ENCODE peak calls at places on chromosomes 13 and 19, in five cellular contexts. B is IMR-90, O is AG10803, P is thoracic aorta, G is NT2/D1. S is an unnamed sample.

GRCh38 chr13:102825921-102826706 is 19.7 kb upstream of the ERCC5 start:
- DNase-seq in B (peak), O (peak), P (no peak), G (peak), S (no peak)

GRCh38 chr13:23510544-23510916 is 59.7 kb upstream of the TNFRSF19 start:
- DNase-seq in B (no peak), O (peak), P (no peak), G (no peak), S (no peak)

GRCh38 chr19:35211545-35212230 is 16.9 kb downstream of the FAM187B start:
- DNase-seq in B (no peak), O (no peak), P (no peak), G (no peak), S (peak)

GRCh38 chr13:110820311-110820710 is 94.6 kb downstream of the ANKRD10 start:
- DNase-seq in B (no peak), O (no peak), P (no peak), G (no peak), S (no peak)

GRCh38 chr13:92896842-92897241 is 329.8 kb upstream of the GPC6 start:
- DNase-seq in B (peak), O (peak), P (no peak), G (peak), S (no peak)

GRCh38 chr19:38524994-38525634 is 91.6 kb downstream of the RYR1 start:
- DNase-seq in B (no peak), O (no peak), P (no peak), G (no peak), S (no peak)

GRCh38 chr13:97548138-97548537 is 114.2 kb downstream of the RAP2A start:
- DNase-seq in B (no peak), O (no peak), P (no peak), G (no peak), S (no peak)

GRCh38 chr13:97934590-97934989 is 18.9 kb upstream of the IPO5 start:
- DNase-seq in B (no peak), O (no peak), P (no peak), G (no peak), S (no peak)

GRCh38 chr19:20503536-20503935 is 62.0 kb downstream of the ZNF737 start:
- DNase-seq in B (peak), O (peak), P (no peak), G (no peak), S (no peak)

GRCh38 chr13:82088781-82089180 is 1747.9 kb upstream of the SPRY2 start:
- DNase-seq in B (no peak), O (no peak), P (no peak), G (no peak), S (no peak)

GRCh38 chr19:1097810-1098176 is 2.6 kb upstream of the POLR2E start:
- DNase-seq in B (no peak), O (peak), P (no peak), G (no peak), S (no peak)

GRCh38 chr19:51000426-51000825 is 978 bp downstream of the KLK8 start:
- DNase-seq in B (no peak), O (no peak), P (no peak), G (no peak), S (no peak)

GRCh38 chr13:32019612-32020233 is 11.9 kb upstream of the FRY start:
- DNase-seq in B (peak), O (peak), P (no peak), G (peak), S (peak)

GRCh38 chr13:85497652-85498051 is 301.6 kb downstream of the SLITRK6 start:
- DNase-seq in B (peak), O (peak), P (no peak), G (no peak), S (no peak)

GRCh38 chr13:111043575-111043982 is 71.5 kb upstream of the ARHGEF7 start:
- DNase-seq in B (no peak), O (peak), P (no peak), G (no peak), S (no peak)

GRCh38 chr19:35136977-35137702 is 1.5 kb upstream of the FXYD1 start:
- DNase-seq in B (no peak), O (no peak), P (no peak), G (no peak), S (no peak)

GRCh38 chr19:33805313-33805712 is 8.6 kb downstream of the KCTD15 start:
- DNase-seq in B (no peak), O (no peak), P (no peak), G (no peak), S (no peak)

GRCh38 chr13:109610517-109610916 is 175.9 kb downstream of the IRS2 start:
- DNase-seq in B (no peak), O (no peak), P (no peak), G (no peak), S (peak)

GRCh38 chr13:95516492-95516891 is 36.0 kb upstream of the CLDN10 start:
- DNase-seq in B (no peak), O (no peak), P (no peak), G (no peak), S (no peak)

GRCh38 chr13:49134305-49134704 is 85.8 kb upstream of the MLNR start:
- DNase-seq in B (no peak), O (no peak), P (no peak), G (no peak), S (no peak)

GRCh38 chr13:40692946-40693345 is 26.5 kb upstream of the FOXO1 start:
- DNase-seq in B (no peak), O (no peak), P (no peak), G (no peak), S (no peak)

GRCh38 chr19:1655992-1656608 is 3.7 kb upstream of the TCF3 start:
- DNase-seq in B (no peak), O (no peak), P (no peak), G (no peak), S (no peak)

GRCh38 chr13:98155475-98156111 is 12.7 kb downstream of the FARP1 start:
- DNase-seq in B (peak), O (peak), P (no peak), G (no peak), S (no peak)

GRCh38 chr19:688992-689391 is 6.3 kb downstream of the PRSS57 start:
- DNase-seq in B (no peak), O (no peak), P (no peak), G (no peak), S (no peak)

GRCh38 chr19:50835785-50836542 is 2.6 kb upstream of the KLK15 start:
- DNase-seq in B (peak), O (peak), P (no peak), G (no peak), S (peak)

GRCh38 chr13:44068737-44069136 is 189.0 kb downstream of the LACC1 start:
- DNase-seq in B (peak), O (peak), P (no peak), G (no peak), S (no peak)

GRCh38 chr13:27599845-27600553 is 20.3 kb downstream of the LNX2 start:
- DNase-seq in B (peak), O (peak), P (no peak), G (no peak), S (no peak)

GRCh38 chr13:82216165-82216564 is 1666.1 kb downstream of the SLITRK1 start:
- DNase-seq in B (no peak), O (no peak), P (no peak), G (no peak), S (no peak)

GRCh38 chr13:35675651-35676050 is 199.2 kb upstream of the MAB21L1 start:
- DNase-seq in B (no peak), O (no peak), P (no peak), G (no peak), S (no peak)

GRCh38 chr19:34353546-34353945 is 11.4 kb upstream of the GPI start:
- DNase-seq in B (no peak), O (no peak), P (no peak), G (no peak), S (no peak)

GRCh38 chr19:16624236-16624635 is 3.8 kb downstream of the MED26 start:
- DNase-seq in B (no peak), O (no peak), P (no peak), G (no peak), S (no peak)

GRCh38 chr13:94312511-94313191 is 166.8 kb downstream of the DCT start:
- DNase-seq in B (no peak), O (no peak), P (no peak), G (peak), S (no peak)

GRCh38 chr19:46131485-46132143 is 7.1 kb upstream of the IGFL3 start:
- DNase-seq in B (no peak), O (no peak), P (no peak), G (no peak), S (no peak)

GRCh38 chr13:27607125-27607524 is 13.2 kb downstream of the LNX2 start:
- DNase-seq in B (peak), O (peak), P (no peak), G (no peak), S (no peak)

GRCh38 chr13:98674968-98675528 is 77.4 kb downstream of the SLC15A1 start:
- DNase-seq in B (no peak), O (no peak), P (no peak), G (no peak), S (no peak)

GRCh38 chr19:8022275-8022674 is 16.8 kb upstream of the ELAVL1 start:
- DNase-seq in B (no peak), O (no peak), P (no peak), G (no peak), S (no peak)

DNA sequence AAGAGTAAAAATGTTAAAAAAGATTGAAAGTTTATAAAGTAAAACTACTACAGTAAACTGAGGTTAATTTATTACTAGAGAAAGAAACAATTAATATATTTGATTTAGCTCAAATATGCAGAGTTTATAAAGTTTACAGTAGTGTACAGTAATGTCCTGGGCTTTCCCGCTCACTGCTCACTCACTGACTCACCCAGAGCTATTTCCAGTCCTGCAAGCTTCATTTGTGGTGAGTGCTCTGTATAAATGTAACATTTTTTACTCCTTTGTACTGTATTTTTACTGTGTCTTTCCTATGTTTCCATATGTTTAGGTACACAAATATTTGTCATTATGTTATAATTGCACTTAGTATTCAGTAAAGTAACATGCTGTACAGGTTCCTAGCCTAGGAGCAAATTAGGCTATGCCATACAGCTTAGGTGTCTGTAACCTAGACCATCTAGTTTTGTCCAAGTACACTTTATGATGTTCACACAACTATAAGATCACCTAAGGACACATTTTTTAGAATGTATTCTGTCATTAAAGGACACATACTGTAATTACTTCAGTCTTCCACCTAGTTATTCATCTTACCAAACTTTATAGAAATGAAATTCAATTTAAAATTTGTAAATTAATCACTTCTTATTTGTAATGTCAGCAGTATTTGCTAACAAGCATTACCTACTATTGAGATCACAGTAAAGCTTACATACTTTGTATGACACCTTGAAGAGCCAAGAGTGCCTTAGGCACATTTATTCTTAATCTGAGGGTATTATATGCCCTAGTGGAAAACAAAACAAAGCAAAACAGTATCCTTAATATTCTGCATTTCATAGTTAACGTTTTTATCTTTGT is 683.4 kb downstream of the PCDH9 start:
- DNase-seq in B (peak), O (peak), P (no peak), G (no peak), S (no peak)
- H3K4me3 ChIP-seq in B (no peak), O (no peak), P (no peak), G (no peak), S (no peak)

DNA sequence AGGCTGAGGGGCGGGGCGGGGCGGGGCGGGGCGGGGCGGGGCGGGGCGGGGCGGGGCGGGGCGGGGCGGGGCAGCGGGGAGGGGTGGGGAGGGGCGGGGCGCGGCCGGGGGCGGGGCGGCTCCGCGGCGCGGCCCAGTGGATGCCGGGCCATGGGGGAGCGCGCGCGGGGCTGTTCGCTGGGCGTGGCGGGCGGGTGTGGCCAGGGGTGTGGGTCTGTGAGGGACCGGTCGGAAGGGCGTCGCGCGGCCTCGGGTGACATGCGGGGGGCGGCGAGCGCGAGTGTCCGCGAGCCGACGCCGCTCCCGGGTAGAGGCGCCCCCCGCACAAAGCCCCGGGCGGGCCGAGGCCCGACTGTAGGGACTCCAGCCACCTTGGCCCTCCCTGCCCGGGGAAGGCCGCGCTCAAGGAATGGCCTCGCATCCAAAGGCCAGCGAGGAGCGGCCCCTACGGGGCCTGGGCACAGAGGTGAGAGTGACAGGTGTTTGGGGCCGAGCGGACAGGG is at the start of gene ZFP28:
- DNase-seq in B (no peak), O (no peak), P (peak), G (no peak), S (no peak)
- H3K4me3 ChIP-seq in B (peak), O (peak), P (peak), G (peak), S (peak)

GRCh38 chr19:18086590-18087138 is at the start of gene IL12RB1:
- DNase-seq in B (no peak), O (no peak), P (no peak), G (no peak), S (peak)
- H3K4me3 ChIP-seq in B (peak), O (no peak), P (peak), G (no peak), S (peak)

DNA sequence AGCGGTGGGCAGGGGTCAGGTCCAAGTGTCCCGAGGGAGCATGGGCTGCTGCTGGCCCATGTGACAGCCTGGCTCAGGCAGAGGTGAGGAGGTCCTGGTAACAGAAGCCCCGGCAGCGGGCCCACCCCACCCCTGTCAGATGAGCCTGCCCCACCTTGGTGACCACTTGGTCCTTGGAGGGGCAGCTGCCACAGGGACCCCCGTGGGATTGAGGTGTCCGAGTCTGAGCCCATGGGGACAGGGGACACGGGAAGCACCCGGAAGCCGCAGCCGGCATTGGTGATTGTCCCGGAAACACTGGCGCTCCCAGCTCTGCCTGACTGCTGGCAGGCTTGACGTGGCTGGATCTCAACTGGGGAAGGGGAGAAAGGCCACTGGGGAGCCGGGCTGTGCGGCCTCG is 149.1 kb downstream of the KDM4B start:
- DNase-seq in B (no peak), O (no peak), P (no peak), G (no peak), S (no peak)
- H3K4me3 ChIP-seq in B (no peak), O (no peak), P (no peak), G (no peak), S (no peak)

GRCh38 chr13:30334663-30335386 is 27.5 kb upstream of the KATNAL1 start:
- DNase-seq in B (peak), O (no peak), P (no peak), G (no peak), S (no peak)
- H3K4me3 ChIP-seq in B (no peak), O (no peak), P (no peak), G (no peak), S (no peak)

GRCh38 chr19:12270854-12271253 is 23.8 kb downstream of the ZNF44 start:
- DNase-seq in B (no peak), O (no peak), P (no peak), G (no peak), S (no peak)

GRCh38 chr19:12260236-12260635 is 34.4 kb downstream of the ZNF44 start:
- DNase-seq in B (no peak), O (no peak), P (no peak), G (no peak), S (no peak)

GRCh38 chr19:12261554-12261953 is 33.1 kb downstream of the ZNF44 start:
- DNase-seq in B (no peak), O (no peak), P (no peak), G (no peak), S (no peak)

GRCh38 chr19:12260861-12261260 is 33.8 kb downstream of the ZNF44 start:
- DNase-seq in B (no peak), O (no peak), P (no peak), G (no peak), S (no peak)

GRCh38 chr19:12265921-12266704 is 28.6 kb downstream of the ZNF44 start:
- DNase-seq in B (no peak), O (no peak), P (no peak), G (peak), S (no peak)
- H3K4me3 ChIP-seq in B (no peak), O (no peak), P (no peak), G (peak), S (no peak)

GRCh38 chr19:52196256-52196967 is 6.6 kb downstream of the PPP2R1A start:
- DNase-seq in B (peak), O (no peak), P (no peak), G (no peak), S (no peak)

GRCh38 chr19:52197964-52198363 is 8.1 kb downstream of the PPP2R1A start:
- DNase-seq in B (no peak), O (no peak), P (no peak), G (no peak), S (no peak)

GRCh38 chr19:52198678-52199077 is 8.8 kb downstream of the PPP2R1A start:
- DNase-seq in B (no peak), O (no peak), P (no peak), G (no peak), S (no peak)

DNA sequence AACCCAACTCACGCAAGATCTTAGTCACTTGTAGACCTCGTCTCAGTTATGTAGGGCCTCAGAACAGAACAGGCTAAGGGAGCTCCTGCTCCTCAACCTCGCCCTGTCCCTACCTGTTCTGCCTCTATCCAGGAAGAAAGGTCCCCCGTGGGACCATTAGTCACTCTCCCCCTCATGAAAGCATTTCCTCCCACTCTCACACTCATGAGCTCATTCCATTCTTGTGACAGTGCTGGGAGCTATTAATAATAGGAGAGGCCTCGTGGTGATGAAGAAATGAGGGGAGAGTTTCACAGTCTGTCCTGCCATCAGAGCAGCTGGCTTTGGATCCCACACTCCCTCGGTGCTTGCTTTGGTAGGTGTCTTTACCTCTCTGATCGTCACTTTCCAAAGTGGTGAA is 10.2 kb downstream of the PPP2R1A start:
- DNase-seq in B (peak), O (peak), P (peak), G (no peak), S (no peak)
- H3K4me3 ChIP-seq in B (no peak), O (no peak), P (peak), G (no peak), S (no peak)

GRCh38 chr13:112629161-112629560 is 41.2 kb upstream of the TUBGCP3 start:
- DNase-seq in B (no peak), O (no peak), P (no peak), G (no peak), S (no peak)

GRCh38 chr13:112626124-112626523 is 38.2 kb upstream of the TUBGCP3 start:
- DNase-seq in B (no peak), O (no peak), P (no peak), G (no peak), S (no peak)

GRCh38 chr13:112626761-112627160 is 38.8 kb upstream of the TUBGCP3 start:
- DNase-seq in B (no peak), O (no peak), P (no peak), G (no peak), S (no peak)

GRCh38 chr13:112625698-112626097 is 37.7 kb upstream of the TUBGCP3 start:
- DNase-seq in B (no peak), O (no peak), P (no peak), G (no peak), S (no peak)

GRCh38 chr13:112627161-112627560 is 39.2 kb upstream of the TUBGCP3 start:
- DNase-seq in B (no peak), O (no peak), P (no peak), G (no peak), S (no peak)
- H3K4me3 ChIP-seq in B (no peak), O (no peak), P (no peak), G (no peak), S (no peak)

GRCh38 chr19:15555759-15556633 is 47.7 kb downstream of the CYP4F22 start:
- DNase-seq in B (peak), O (peak), P (peak), G (peak), S (peak)
- H3K4me3 ChIP-seq in B (peak), O (peak), P (peak), G (peak), S (peak)